ENCODE peak calls at places on chromosomes 4 and X, in seven cellular contexts. R is mesothelial cell of epicardium, S is HCT116, Q is foreskin fibroblast, V is NB4, B is CD14-positive monocyte, M is Calu3. N is an unnamed sample.

GRCh38 chr4:48604527-48604926 is 114.5 kb downstream of the ZAR1 start:
- DNase-seq in S (no peak), V (no peak), Q (no peak), R (no peak), M (no peak), B (no peak), N (no peak)

GRCh38 chr4:85842540-85842939 is 367.6 kb downstream of the ARHGAP24 start:
- DNase-seq in S (no peak), B (peak), R (no peak), M (no peak), V (peak), Q (peak), N (no peak)

GRCh38 chr4:164807611-164808010 is 53.7 kb downstream of the SMIM31 start:
- DNase-seq in B (no peak), V (no peak), S (no peak), R (no peak), M (no peak), Q (no peak), N (peak)

GRCh38 chr4:66266035-66266434 is 595.7 kb upstream of the EPHA5 start:
- DNase-seq in R (no peak), V (no peak), M (no peak), Q (no peak), S (no peak), B (peak), N (no peak)

GRCh38 chr4:76061977-76062376 is 12.5 kb upstream of the ART3 start:
- DNase-seq in M (no peak), Q (no peak), R (no peak), S (no peak), B (no peak), V (peak), N (no peak)

GRCh38 chrX:13120017-13120416 is 75.6 kb upstream of the FAM9C start:
- DNase-seq in B (no peak), Q (no peak), S (no peak), M (peak), V (no peak), R (no peak), N (no peak)

GRCh38 chr4:112881842-112882241 is 167.6 kb upstream of the ANK2 start:
- DNase-seq in R (no peak), V (no peak), S (no peak), M (no peak), B (no peak), Q (no peak), N (no peak)

GRCh38 chr4:149781150-149781549 is 34.5 kb downstream of the IQCM start:
- DNase-seq in Q (peak), M (no peak), V (peak), S (peak), R (no peak), B (no peak), N (no peak)

GRCh38 chrX:13487731-13488505 is 81.5 kb upstream of the EGFL6 start:
- DNase-seq in M (peak), B (no peak), V (peak), Q (peak), S (peak), R (no peak), N (peak)

GRCh38 chrX:123835661-123836371 is 24.0 kb upstream of the XIAP start:
- DNase-seq in M (peak), S (peak), B (no peak), R (no peak), V (peak), Q (peak), N (no peak)

GRCh38 chrX:49039598-49040375 is 3.4 kb downstream of the TFE3 start:
- DNase-seq in Q (peak), V (peak), S (peak), R (peak), M (peak), B (peak), N (peak)

GRCh38 chrX:122418758-122419157 is 765.3 kb upstream of the GRIA3 start:
- DNase-seq in S (no peak), Q (no peak), B (no peak), R (no peak), M (no peak), V (no peak), N (no peak)

GRCh38 chr4:1532549-1533395 is 126.5 kb upstream of the NKX1-1 start:
- DNase-seq in B (peak), V (no peak), Q (no peak), R (no peak), M (no peak), S (no peak), N (no peak)

GRCh38 chrX:135454816-135455215 is 33.1 kb downstream of the SMIM10L2A start:
- DNase-seq in S (no peak), M (no peak), V (no peak), R (no peak), B (no peak), Q (no peak), N (no peak)

GRCh38 chrX:32530802-32531403 is 680.4 kb downstream of the DMD start:
- DNase-seq in R (no peak), B (no peak), M (peak), V (peak), Q (peak), S (no peak), N (no peak)

DNA sequence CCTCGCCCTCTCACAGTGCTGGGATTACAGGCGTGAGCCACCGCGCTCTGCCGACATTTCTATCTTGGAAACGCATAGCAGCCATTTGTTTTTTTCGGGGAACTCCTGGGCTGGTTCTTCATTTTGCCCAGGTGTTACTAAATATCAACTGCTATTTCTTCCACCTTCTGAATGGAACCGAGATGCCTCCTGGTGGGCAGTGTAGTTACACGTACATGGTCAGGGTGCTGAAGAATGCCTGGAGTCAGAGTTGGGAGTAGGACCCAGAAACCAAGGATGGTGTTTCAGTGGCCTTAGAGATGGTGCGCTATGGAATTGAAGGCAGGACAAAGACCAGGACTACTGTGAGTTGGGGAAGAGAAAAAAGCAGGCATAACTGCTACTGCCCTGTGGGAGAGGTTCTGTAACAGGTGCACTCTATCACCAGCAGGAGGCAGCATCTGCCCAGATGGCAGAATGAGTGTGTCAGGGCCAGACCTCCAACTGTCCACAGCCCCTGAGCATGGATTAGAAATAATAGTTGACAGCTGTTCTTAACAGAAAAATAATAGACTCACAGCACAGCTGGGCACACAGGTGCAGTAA is 81.7 kb downstream of the ZC4H2 start:
- DNase-seq in S (peak), B (no peak), V (peak), M (no peak), R (no peak), Q (no peak), N (no peak)
- TF ChIP-seq CTCF in S (peak), B (no peak), V (peak), M (no peak), R (no peak), Q (peak), N (peak)

GRCh38 chrX:50407976-50408375 is 62.6 kb downstream of the DGKK start:
- DNase-seq in R (no peak), Q (no peak), M (no peak), S (no peak), B (no peak), V (no peak), N (no peak)

GRCh38 chrX:50402886-50403285 is 67.7 kb downstream of the DGKK start:
- DNase-seq in R (no peak), B (no peak), S (no peak), M (no peak), Q (no peak), V (no peak), N (no peak)

GRCh38 chrX:50403903-50404302 is 66.7 kb downstream of the DGKK start:
- DNase-seq in V (no peak), M (no peak), B (no peak), S (no peak), Q (no peak), R (no peak), N (peak)
- TF ChIP-seq CTCF in V (no peak), M (no peak), B (no peak), S (no peak), Q (no peak), R (no peak), N (no peak)

GRCh38 chrX:2462780-2463179 is 38.0 kb downstream of the DHRSX start:
- DNase-seq in Q (no peak), S (no peak), B (no peak), R (no peak), V (no peak), M (no peak), N (no peak)

GRCh38 chrX:2452799-2453198 is 48.0 kb downstream of the DHRSX start:
- DNase-seq in V (no peak), B (no peak), R (no peak), M (no peak), Q (no peak), S (no peak), N (no peak)

GRCh38 chrX:2461711-2462016 is 39.1 kb downstream of the DHRSX start:
- DNase-seq in V (no peak), B (no peak), R (no peak), S (no peak), Q (no peak), M (no peak), N (no peak)

GRCh38 chrX:2457289-2458133 is 43.3 kb downstream of the DHRSX start:
- DNase-seq in V (peak), S (peak), R (no peak), B (no peak), M (no peak), Q (no peak), N (peak)

GRCh38 chrX:2458309-2458708 is 42.5 kb downstream of the DHRSX start:
- DNase-seq in Q (no peak), M (no peak), V (no peak), B (no peak), S (no peak), R (no peak), N (no peak)
- TF ChIP-seq CTCF in Q (no peak), M (no peak), V (no peak), B (no peak), S (no peak), R (no peak), N (no peak)

GRCh38 chr4:140372607-140373327 is 679 bp upstream of the SCOC start:
- DNase-seq in M (no peak), R (no peak), Q (peak), B (no peak), S (peak), V (peak), N (no peak)
- TF ChIP-seq CTCF in M (no peak), R (no peak), Q (peak), B (no peak), S (peak), V (no peak), N (no peak)

GRCh38 chr4:173171987-173172386 is 3.4 kb downstream of the GALNT7 start:
- DNase-seq in R (no peak), B (no peak), V (peak), Q (no peak), S (no peak), M (no peak), N (no peak)

GRCh38 chr4:173169428-173170209 is 1.0 kb downstream of the GALNT7 start:
- DNase-seq in R (peak), S (no peak), V (peak), Q (peak), B (peak), M (peak), N (peak)

GRCh38 chr4:173170210-173170778 is 1.7 kb downstream of the GALNT7 start:
- DNase-seq in S (no peak), V (no peak), M (no peak), R (no peak), B (no peak), Q (no peak), N (no peak)

GRCh38 chr4:173169178-173169427 is 492 bp downstream of the GALNT7 start:
- DNase-seq in Q (no peak), B (no peak), V (no peak), R (peak), M (no peak), S (no peak), N (no peak)

DNA sequence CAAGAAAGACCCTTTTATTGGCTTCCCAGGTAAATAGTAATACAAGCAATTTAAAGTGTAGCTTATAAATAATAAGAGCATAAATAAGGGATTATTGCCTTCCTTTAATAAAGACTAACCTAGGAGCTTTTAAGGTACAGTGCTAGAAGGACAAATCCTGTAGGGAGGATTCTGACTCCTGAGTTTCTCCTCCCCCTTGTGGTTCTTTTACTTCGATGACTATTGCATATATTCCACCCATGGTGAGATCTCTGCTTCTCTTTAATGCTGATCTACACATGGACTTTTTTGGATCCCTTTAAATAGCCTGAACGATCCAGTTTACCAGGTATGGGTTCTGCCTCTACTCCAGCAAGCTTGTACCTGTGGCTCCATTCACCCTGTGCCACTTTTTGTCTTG is 2.5 kb downstream of the GALNT7 start:
- DNase-seq in B (no peak), R (no peak), V (peak), Q (peak), M (no peak), S (no peak), N (no peak)
- TF ChIP-seq CTCF in B (peak), R (no peak), V (peak), Q (peak), M (no peak), S (peak), N (peak)

GRCh38 chrX:128106630-128107029 is 54.4 kb upstream of the ACTRT1 start:
- DNase-seq in V (peak), B (no peak), Q (no peak), R (no peak), M (no peak), S (no peak), N (no peak)
- TF ChIP-seq CTCF in V (peak), B (no peak), Q (no peak), R (no peak), M (no peak), S (no peak), N (peak)

DNA sequence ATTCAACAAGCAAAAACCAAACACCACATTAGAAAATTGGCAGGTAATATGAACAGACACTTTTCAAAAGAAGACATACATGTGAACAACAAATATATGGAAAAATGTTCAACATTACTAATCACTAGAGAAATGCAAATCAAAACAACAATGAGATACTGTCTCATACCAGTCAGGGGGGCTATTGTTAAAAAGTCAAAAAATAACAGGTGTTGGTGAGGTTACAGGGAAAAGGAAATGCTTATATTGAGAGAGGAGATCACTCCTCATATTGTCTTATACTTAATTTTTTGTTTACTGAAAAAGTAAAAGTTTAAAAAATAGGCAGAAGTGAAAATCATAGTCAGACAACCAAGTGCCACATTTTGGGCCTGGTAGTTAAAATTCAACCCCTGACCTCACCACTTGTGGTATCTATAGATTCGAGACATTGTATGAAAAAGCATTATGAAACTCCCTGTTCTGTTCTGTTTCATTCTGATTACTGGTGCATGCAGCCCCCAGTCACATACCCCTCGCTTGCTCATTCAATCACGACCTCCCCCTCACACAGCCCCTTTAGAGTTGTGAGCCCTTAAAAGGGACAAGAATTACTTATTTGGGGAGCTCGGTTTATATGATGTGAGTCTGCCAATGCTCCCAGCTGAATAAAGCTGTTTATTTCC is 153.7 kb upstream of the FGF16 start:
- DNase-seq in B (no peak), V (no peak), R (no peak), S (no peak), M (no peak), Q (no peak), N (no peak)
- TF ChIP-seq CTCF in B (no peak), V (no peak), R (no peak), S (no peak), M (no peak), Q (no peak), N (no peak)

DNA sequence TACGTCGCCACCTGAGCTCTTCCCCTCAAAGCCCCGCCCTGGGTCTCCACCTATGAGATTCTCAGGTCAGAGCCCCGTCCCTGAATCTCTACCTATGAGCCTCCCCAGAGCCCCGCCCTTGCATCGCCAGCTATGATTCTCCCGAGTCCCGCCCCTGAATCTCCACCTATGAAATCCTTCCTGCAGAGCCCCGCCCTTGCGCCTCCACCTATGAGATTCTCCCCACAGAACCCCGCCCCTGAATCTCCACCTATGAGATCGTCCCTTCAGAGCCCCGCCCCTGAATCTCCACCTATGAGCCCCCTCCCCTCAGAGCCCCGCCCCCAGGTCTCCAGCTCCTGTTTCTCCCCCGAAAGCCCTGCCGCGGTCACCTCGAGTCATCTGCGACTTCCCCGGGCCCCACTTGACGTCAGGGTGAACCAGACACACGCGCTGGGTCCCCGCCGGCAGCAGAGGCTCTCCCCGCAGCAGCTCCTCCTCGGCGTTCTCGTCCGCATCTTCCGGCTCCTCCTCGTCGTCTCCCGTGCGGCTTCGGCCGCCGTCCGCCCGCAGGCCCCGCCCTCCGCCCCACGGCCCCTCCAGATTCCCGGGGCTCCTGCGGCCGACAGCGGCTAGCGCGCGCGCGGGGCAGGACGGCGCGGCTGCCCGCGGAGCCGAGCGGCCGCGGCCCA is 393 bp downstream of the GTPBP6 start:
- DNase-seq in B (peak), S (peak), R (peak), V (peak), Q (peak), M (peak), N (peak)
- TF ChIP-seq CTCF in B (no peak), S (no peak), R (no peak), V (no peak), Q (no peak), M (no peak), N (no peak)

GRCh38 chr4:100422911-100423310 is 94.9 kb downstream of the EMCN start:
- DNase-seq in B (no peak), M (no peak), R (no peak), Q (no peak), V (no peak), S (no peak), N (no peak)

GRCh38 chr4:100417565-100417964 is 100.3 kb downstream of the EMCN start:
- DNase-seq in V (no peak), Q (peak), S (no peak), B (no peak), M (no peak), R (no peak), N (no peak)

GRCh38 chr4:100424376-100424775 is 93.4 kb downstream of the EMCN start:
- DNase-seq in B (no peak), V (no peak), S (no peak), M (no peak), R (no peak), Q (no peak), N (no peak)

GRCh38 chr4:100420571-100420970 is 97.3 kb downstream of the EMCN start:
- DNase-seq in V (no peak), B (no peak), Q (peak), R (no peak), S (no peak), M (no peak), N (no peak)

DNA sequence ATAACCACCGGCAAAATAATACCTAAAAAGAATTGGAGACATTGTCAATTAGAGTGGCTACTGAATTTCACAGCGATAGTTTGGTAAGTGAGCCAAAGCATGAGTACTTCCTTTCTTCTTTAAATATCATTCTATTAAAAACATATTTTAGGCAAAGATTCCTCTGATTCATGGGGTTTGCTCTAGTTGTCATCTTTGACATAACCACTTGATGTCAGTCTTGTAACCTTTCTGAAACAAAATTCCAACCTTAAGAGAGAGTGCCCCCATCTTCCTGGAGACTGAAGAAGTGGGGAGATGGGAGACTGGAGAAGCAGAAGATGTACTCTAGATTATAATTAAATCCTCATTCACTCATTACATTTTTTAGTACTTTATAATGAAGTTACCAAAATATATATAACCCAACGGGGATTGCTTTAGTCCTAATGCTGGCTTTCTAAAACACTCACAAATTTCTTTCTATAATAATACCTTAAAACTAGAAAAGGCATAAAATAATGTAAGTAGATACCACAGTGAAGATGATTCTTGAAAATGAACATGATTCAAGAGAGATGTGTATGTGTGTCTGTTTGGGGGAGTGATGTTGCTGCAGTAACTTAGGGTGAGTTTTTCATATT is 96.4 kb downstream of the EMCN start:
- DNase-seq in Q (peak), R (no peak), M (no peak), S (peak), V (peak), B (no peak), N (no peak)
- TF ChIP-seq CTCF in Q (peak), R (no peak), M (no peak), S (peak), V (peak), B (no peak), N (peak)

N was measured in Caco-2.